ENCODE peak calls at places on chromosomes 3 and 15, in seven cellular contexts. One of them, this sample, is unnamed.

GRCh38 chr15:60392986-60393811 is 4.6 kb downstream of the ANXA2 start:
- DNase-seq in endothelial cell of umbilical vein: peak
- DNase-seq in ascending aorta: peak
- DNase-seq in A549: peak
- DNase-seq in Peyer's patch: peak
- DNase-seq in WERI-Rb-1: no peak
- DNase-seq in brain microvascular endothelial cell: peak
- DNase-seq in this sample: peak

GRCh38 chr3:171199473-171199829 is 172.9 kb upstream of the SLC2A2 start:
- DNase-seq in endothelial cell of umbilical vein: no peak
- DNase-seq in ascending aorta: no peak
- DNase-seq in A549: no peak
- DNase-seq in Peyer's patch: no peak
- DNase-seq in WERI-Rb-1: no peak
- DNase-seq in brain microvascular endothelial cell: no peak
- DNase-seq in this sample: no peak

GRCh38 chr15:84761534-84762190 is 13.3 kb downstream of the ZNF592 start:
- DNase-seq in endothelial cell of umbilical vein: peak
- DNase-seq in ascending aorta: no peak
- DNase-seq in A549: no peak
- DNase-seq in Peyer's patch: no peak
- DNase-seq in WERI-Rb-1: peak
- DNase-seq in brain microvascular endothelial cell: no peak
- DNase-seq in this sample: no peak

GRCh38 chr3:25218362-25218761 is 209.7 kb upstream of the RARB start:
- DNase-seq in endothelial cell of umbilical vein: no peak
- DNase-seq in ascending aorta: no peak
- DNase-seq in A549: no peak
- DNase-seq in Peyer's patch: no peak
- DNase-seq in WERI-Rb-1: no peak
- DNase-seq in brain microvascular endothelial cell: no peak
- DNase-seq in this sample: no peak

GRCh38 chr3:30201715-30202114 is 404.7 kb upstream of the TGFBR2 start:
- DNase-seq in endothelial cell of umbilical vein: peak
- DNase-seq in ascending aorta: no peak
- DNase-seq in A549: no peak
- DNase-seq in Peyer's patch: no peak
- DNase-seq in WERI-Rb-1: no peak
- DNase-seq in brain microvascular endothelial cell: no peak
- DNase-seq in this sample: no peak

GRCh38 chr3:9250236-9250635 is 790 bp upstream of the SRGAP3 start:
- DNase-seq in endothelial cell of umbilical vein: no peak
- DNase-seq in ascending aorta: no peak
- DNase-seq in A549: no peak
- DNase-seq in Peyer's patch: no peak
- DNase-seq in WERI-Rb-1: no peak
- DNase-seq in brain microvascular endothelial cell: no peak
- DNase-seq in this sample: no peak

GRCh38 chr15:89772933-89773583 is 3.1 kb upstream of the MESP2 start:
- DNase-seq in endothelial cell of umbilical vein: peak
- DNase-seq in ascending aorta: no peak
- DNase-seq in A549: peak
- DNase-seq in Peyer's patch: no peak
- DNase-seq in WERI-Rb-1: no peak
- DNase-seq in brain microvascular endothelial cell: no peak
- DNase-seq in this sample: no peak

GRCh38 chr3:189459231-189459630 is 172.0 kb upstream of the TP63 start:
- DNase-seq in endothelial cell of umbilical vein: no peak
- DNase-seq in ascending aorta: no peak
- DNase-seq in A549: no peak
- DNase-seq in Peyer's patch: no peak
- DNase-seq in WERI-Rb-1: no peak
- DNase-seq in brain microvascular endothelial cell: no peak
- DNase-seq in this sample: no peak

GRCh38 chr15:80849308-80849707 is 70.1 kb downstream of the CEMIP start:
- DNase-seq in endothelial cell of umbilical vein: no peak
- DNase-seq in ascending aorta: no peak
- DNase-seq in A549: peak
- DNase-seq in Peyer's patch: no peak
- DNase-seq in WERI-Rb-1: no peak
- DNase-seq in brain microvascular endothelial cell: peak
- DNase-seq in this sample: no peak

GRCh38 chr15:53527996-53528395 is 231.5 kb downstream of the WDR72 start:
- DNase-seq in endothelial cell of umbilical vein: no peak
- DNase-seq in ascending aorta: no peak
- DNase-seq in A549: no peak
- DNase-seq in Peyer's patch: no peak
- DNase-seq in WERI-Rb-1: no peak
- DNase-seq in brain microvascular endothelial cell: no peak
- DNase-seq in this sample: no peak

GRCh38 chr15:51286816-51287215 is 51.6 kb downstream of the CYP19A1 start:
- DNase-seq in endothelial cell of umbilical vein: no peak
- DNase-seq in ascending aorta: no peak
- DNase-seq in A549: no peak
- DNase-seq in Peyer's patch: no peak
- DNase-seq in WERI-Rb-1: peak
- DNase-seq in brain microvascular endothelial cell: no peak
- DNase-seq in this sample: no peak

GRCh38 chr15:37166402-37166801 is 66.1 kb upstream of the MEIS2 start:
- DNase-seq in endothelial cell of umbilical vein: no peak
- DNase-seq in ascending aorta: no peak
- DNase-seq in A549: no peak
- DNase-seq in Peyer's patch: no peak
- DNase-seq in WERI-Rb-1: no peak
- DNase-seq in brain microvascular endothelial cell: no peak
- DNase-seq in this sample: no peak

GRCh38 chr3:58167431-58168351 is 43.1 kb downstream of the DNASE1L3 start:
- DNase-seq in endothelial cell of umbilical vein: peak
- DNase-seq in ascending aorta: peak
- DNase-seq in A549: peak
- DNase-seq in Peyer's patch: peak
- DNase-seq in WERI-Rb-1: peak
- DNase-seq in brain microvascular endothelial cell: peak
- DNase-seq in this sample: peak

GRCh38 chr3:54999159-54999558 is 71.3 kb upstream of the LRTM1 start:
- DNase-seq in endothelial cell of umbilical vein: no peak
- DNase-seq in ascending aorta: no peak
- DNase-seq in A549: peak
- DNase-seq in Peyer's patch: no peak
- DNase-seq in WERI-Rb-1: no peak
- DNase-seq in brain microvascular endothelial cell: peak
- DNase-seq in this sample: peak

GRCh38 chr3:52182203-52182602 is 15.8 kb upstream of the ALAS1 start:
- DNase-seq in endothelial cell of umbilical vein: no peak
- DNase-seq in ascending aorta: no peak
- DNase-seq in A549: no peak
- DNase-seq in Peyer's patch: peak
- DNase-seq in WERI-Rb-1: no peak
- DNase-seq in brain microvascular endothelial cell: no peak
- DNase-seq in this sample: no peak

GRCh38 chr3:138348107-138348949 is at the start of gene MRAS:
- DNase-seq in endothelial cell of umbilical vein: peak
- DNase-seq in ascending aorta: peak
- DNase-seq in A549: peak
- DNase-seq in Peyer's patch: peak
- DNase-seq in WERI-Rb-1: peak
- DNase-seq in brain microvascular endothelial cell: peak
- DNase-seq in this sample: peak

GRCh38 chr3:67509471-67510075 is 144.8 kb downstream of the SUCLG2 start:
- DNase-seq in endothelial cell of umbilical vein: no peak
- DNase-seq in ascending aorta: no peak
- DNase-seq in A549: no peak
- DNase-seq in Peyer's patch: no peak
- DNase-seq in WERI-Rb-1: no peak
- DNase-seq in brain microvascular endothelial cell: no peak
- DNase-seq in this sample: no peak

GRCh38 chr15:101488300-101489164 is 975 bp downstream of the PCSK6 start:
- DNase-seq in endothelial cell of umbilical vein: no peak
- DNase-seq in ascending aorta: no peak
- DNase-seq in A549: no peak
- DNase-seq in Peyer's patch: no peak
- DNase-seq in WERI-Rb-1: no peak
- DNase-seq in brain microvascular endothelial cell: no peak
- DNase-seq in this sample: no peak

GRCh38 chr15:45473068-45473467 is 49.5 kb downstream of the SLC30A4 start:
- DNase-seq in endothelial cell of umbilical vein: no peak
- DNase-seq in ascending aorta: no peak
- DNase-seq in A549: no peak
- DNase-seq in Peyer's patch: no peak
- DNase-seq in WERI-Rb-1: no peak
- DNase-seq in brain microvascular endothelial cell: no peak
- DNase-seq in this sample: no peak

GRCh38 chr15:40789999-40790398 is 16.9 kb upstream of the ZFYVE19 start:
- DNase-seq in endothelial cell of umbilical vein: no peak
- DNase-seq in ascending aorta: no peak
- DNase-seq in A549: no peak
- DNase-seq in Peyer's patch: no peak
- DNase-seq in WERI-Rb-1: peak
- DNase-seq in brain microvascular endothelial cell: no peak
- DNase-seq in this sample: no peak

GRCh38 chr15:40793216-40793989 is 13.5 kb upstream of the ZFYVE19 start:
- DNase-seq in endothelial cell of umbilical vein: peak
- DNase-seq in ascending aorta: no peak
- DNase-seq in A549: peak
- DNase-seq in Peyer's patch: peak
- DNase-seq in WERI-Rb-1: no peak
- DNase-seq in brain microvascular endothelial cell: peak
- DNase-seq in this sample: peak

GRCh38 chr15:40792394-40792793 is 14.5 kb upstream of the ZFYVE19 start:
- DNase-seq in endothelial cell of umbilical vein: no peak
- DNase-seq in ascending aorta: no peak
- DNase-seq in A549: no peak
- DNase-seq in Peyer's patch: no peak
- DNase-seq in WERI-Rb-1: no peak
- DNase-seq in brain microvascular endothelial cell: no peak
- DNase-seq in this sample: no peak

GRCh38 chr15:40789119-40789518 is 17.8 kb upstream of the ZFYVE19 start:
- DNase-seq in endothelial cell of umbilical vein: no peak
- DNase-seq in ascending aorta: no peak
- DNase-seq in A549: no peak
- DNase-seq in Peyer's patch: no peak
- DNase-seq in WERI-Rb-1: no peak
- DNase-seq in brain microvascular endothelial cell: no peak
- DNase-seq in this sample: no peak

GRCh38 chr15:40790723-40791122 is 16.2 kb upstream of the ZFYVE19 start:
- DNase-seq in endothelial cell of umbilical vein: no peak
- DNase-seq in ascending aorta: no peak
- DNase-seq in A549: no peak
- DNase-seq in Peyer's patch: no peak
- DNase-seq in WERI-Rb-1: no peak
- DNase-seq in brain microvascular endothelial cell: no peak
- DNase-seq in this sample: no peak
- H3K4me3 ChIP-seq in endothelial cell of umbilical vein: no peak
- H3K4me3 ChIP-seq in ascending aorta: no peak
- H3K4me3 ChIP-seq in A549: no peak
- H3K4me3 ChIP-seq in Peyer's patch: no peak
- H3K4me3 ChIP-seq in WERI-Rb-1: no peak
- H3K4me3 ChIP-seq in brain microvascular endothelial cell: no peak
- H3K4me3 ChIP-seq in this sample: no peak

DNA sequence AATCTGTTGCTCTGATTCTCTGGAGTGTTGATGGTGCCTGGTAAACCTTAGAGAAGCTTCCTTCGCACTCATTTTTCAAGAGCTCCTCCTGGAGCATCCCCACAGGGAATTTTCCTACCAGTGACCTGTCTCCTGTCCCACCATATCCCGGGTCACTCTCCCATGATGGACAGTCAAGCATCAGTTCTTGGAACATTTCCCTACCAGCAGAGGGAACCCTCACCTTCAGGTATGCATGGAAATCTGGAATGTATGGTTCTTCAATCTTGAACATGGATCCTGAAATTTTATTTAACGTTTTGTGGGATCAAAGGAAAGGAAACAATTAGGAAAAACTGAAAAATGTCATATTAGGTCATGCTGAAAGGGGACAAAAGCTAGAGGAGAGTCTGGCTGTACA is 153.8 kb downstream of the SPATA16 start:
- DNase-seq in endothelial cell of umbilical vein: peak
- DNase-seq in ascending aorta: no peak
- DNase-seq in A549: no peak
- DNase-seq in Peyer's patch: no peak
- DNase-seq in WERI-Rb-1: peak
- DNase-seq in brain microvascular endothelial cell: no peak
- DNase-seq in this sample: peak
- TF ChIP-seq CTCF in endothelial cell of umbilical vein: peak
- TF ChIP-seq CTCF in ascending aorta: no peak
- TF ChIP-seq CTCF in A549: peak
- TF ChIP-seq CTCF in Peyer's patch: no peak
- TF ChIP-seq CTCF in WERI-Rb-1: peak
- TF ChIP-seq CTCF in brain microvascular endothelial cell: peak
- TF ChIP-seq CTCF in this sample: peak

GRCh38 chr3:161560006-161560637 is 63.5 kb downstream of the OTOL1 start:
- DNase-seq in endothelial cell of umbilical vein: no peak
- DNase-seq in ascending aorta: no peak
- DNase-seq in A549: peak
- DNase-seq in Peyer's patch: no peak
- DNase-seq in WERI-Rb-1: peak
- DNase-seq in brain microvascular endothelial cell: peak
- DNase-seq in this sample: peak

GRCh38 chr3:161559177-161559998 is 62.8 kb downstream of the OTOL1 start:
- DNase-seq in endothelial cell of umbilical vein: peak
- DNase-seq in ascending aorta: no peak
- DNase-seq in A549: peak
- DNase-seq in Peyer's patch: no peak
- DNase-seq in WERI-Rb-1: no peak
- DNase-seq in brain microvascular endothelial cell: peak
- DNase-seq in this sample: peak

GRCh38 chr3:161557751-161558150 is 61.1 kb downstream of the OTOL1 start:
- DNase-seq in endothelial cell of umbilical vein: no peak
- DNase-seq in ascending aorta: no peak
- DNase-seq in A549: no peak
- DNase-seq in Peyer's patch: no peak
- DNase-seq in WERI-Rb-1: peak
- DNase-seq in brain microvascular endothelial cell: no peak
- DNase-seq in this sample: no peak

GRCh38 chr3:161556533-161556932 is 59.9 kb downstream of the OTOL1 start:
- DNase-seq in endothelial cell of umbilical vein: no peak
- DNase-seq in ascending aorta: no peak
- DNase-seq in A549: no peak
- DNase-seq in Peyer's patch: no peak
- DNase-seq in WERI-Rb-1: no peak
- DNase-seq in brain microvascular endothelial cell: no peak
- DNase-seq in this sample: no peak

DNA sequence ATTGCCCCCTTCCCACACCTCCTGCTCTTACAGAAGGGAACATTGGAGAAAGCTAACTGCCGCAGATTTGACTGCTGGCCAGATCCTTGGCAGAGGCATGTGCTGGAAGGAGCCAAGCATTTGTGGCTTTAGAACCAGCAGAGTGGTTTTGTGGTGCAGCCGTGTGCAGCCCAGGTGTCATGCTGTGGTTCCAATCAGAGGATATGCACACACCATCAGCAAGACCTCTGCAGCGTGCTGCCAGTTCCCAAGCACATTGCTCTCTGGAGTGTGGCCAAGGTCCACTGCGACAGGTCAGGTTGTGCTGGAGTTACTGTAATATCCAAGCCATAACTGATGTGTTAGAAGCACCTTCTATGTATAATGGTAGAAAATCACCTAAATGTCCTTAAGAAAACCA is 61.6 kb downstream of the OTOL1 start:
- DNase-seq in endothelial cell of umbilical vein: no peak
- DNase-seq in ascending aorta: no peak
- DNase-seq in A549: no peak
- DNase-seq in Peyer's patch: no peak
- DNase-seq in WERI-Rb-1: no peak
- DNase-seq in brain microvascular endothelial cell: no peak
- DNase-seq in this sample: no peak
- H3K4me3 ChIP-seq in endothelial cell of umbilical vein: no peak
- H3K4me3 ChIP-seq in ascending aorta: no peak
- H3K4me3 ChIP-seq in A549: no peak
- H3K4me3 ChIP-seq in Peyer's patch: no peak
- H3K4me3 ChIP-seq in WERI-Rb-1: no peak
- H3K4me3 ChIP-seq in brain microvascular endothelial cell: no peak
- H3K4me3 ChIP-seq in this sample: no peak

GRCh38 chr3:11211531-11212300 is 57.4 kb downstream of the HRH1 start:
- DNase-seq in endothelial cell of umbilical vein: peak
- DNase-seq in ascending aorta: no peak
- DNase-seq in A549: no peak
- DNase-seq in Peyer's patch: no peak
- DNase-seq in WERI-Rb-1: no peak
- DNase-seq in brain microvascular endothelial cell: no peak
- DNase-seq in this sample: no peak
- TF ChIP-seq CTCF in endothelial cell of umbilical vein: no peak
- TF ChIP-seq CTCF in ascending aorta: no peak
- TF ChIP-seq CTCF in A549: no peak
- TF ChIP-seq CTCF in Peyer's patch: no peak
- TF ChIP-seq CTCF in WERI-Rb-1: no peak
- TF ChIP-seq CTCF in brain microvascular endothelial cell: peak
- TF ChIP-seq CTCF in this sample: no peak

This sample was measured in A673.